ENCODE peak calls at places on chromosomes 2 and 18, in six cellular contexts. L is NCI-H774; T is stimulated activated CD4-positive, alpha-beta T cell treated with anti-CD3 and anti-CD28 coated beads, Interleukin-1b, Interleukin-23, amount 100 ng/mL, for 1 hour; B is brain microvascular endothelial cell; W is erythroblast; S is caudate nucleus. D is an unnamed sample.

GRCh38 chr2:23475036-23475435 is 90.1 kb downstream of the KLHL29 start:
- DNase-seq in S (no peak), W (no peak), L (no peak), T (no peak), B (no peak), D (no peak)

GRCh38 chr2:190537765-190538164 is 3.2 kb upstream of the NEMP2 start:
- DNase-seq in W (peak; percentile 8), S (no peak), B (peak; percentile 32), T (no peak), L (no peak), D (no peak)

GRCh38 chr18:35511428-35511827 is 13.7 kb upstream of the INO80C start:
- DNase-seq in L (no peak), S (no peak), W (no peak), T (no peak), B (no peak), D (no peak)

GRCh38 chr2:100137318-100137717 is 5.1 kb downstream of the AFF3 start:
- DNase-seq in B (no peak), S (no peak), W (no peak), T (no peak), L (no peak), D (no peak)

GRCh38 chr2:128370468-128371247 is 52.0 kb upstream of the HS6ST1 start:
- DNase-seq in B (no peak), S (no peak), L (no peak), W (no peak), T (no peak), D (no peak)

GRCh38 chr18:79772108-79772864 is 25.5 kb upstream of the KCNG2 start:
- DNase-seq in B (no peak), T (no peak), S (no peak), L (no peak), W (no peak), D (no peak)

GRCh38 chr18:52339891-52340371 is at the start of gene DCC:
- DNase-seq in L (peak; percentile 11), W (peak; percentile 2), B (peak; percentile 36), T (no peak), S (peak; percentile 5), D (no peak)

GRCh38 chr2:46461716-46462171 is 17.6 kb upstream of the TMEM247 start:
- DNase-seq in B (no peak), W (no peak), S (no peak), T (no peak), L (no peak), D (no peak)

GRCh38 chr2:121860033-121860810 is 104.8 kb downstream of the TSN start:
- DNase-seq in T (no peak), W (no peak), B (peak; percentile 31), L (no peak), S (no peak), D (peak; percentile 67)

GRCh38 chr2:43129676-43130547 is 96.5 kb downstream of the ZFP36L2 start:
- DNase-seq in L (no peak), W (no peak), T (no peak), S (no peak), B (no peak), D (no peak)

GRCh38 chr2:120419073-120419472 is 73.1 kb downstream of the INHBB start:
- DNase-seq in S (no peak), B (no peak), L (no peak), W (no peak), T (no peak), D (no peak)

GRCh38 chr2:26352892-26353291 is 6.3 kb upstream of the ADGRF3 start:
- DNase-seq in W (peak; percentile 52), L (no peak), S (no peak), B (peak; percentile 61), T (no peak), D (no peak)

GRCh38 chr2:108579631-108580030 is 45.4 kb downstream of the LIMS1 start:
- DNase-seq in S (no peak), T (no peak), B (no peak), L (no peak), W (no peak), D (no peak)

GRCh38 chr2:179483131-179483530 is 218.5 kb upstream of the SESTD1 start:
- DNase-seq in B (no peak), S (no peak), W (no peak), L (no peak), T (no peak), D (no peak)

D was measured in non-pigmented ciliary epithelial cell.